ENCODE peak calls at places on chromosome 2, in ten cellular contexts. V is HCT116, G is adrenal gland, Z is hepatocyte, Y is thoracic aorta, C is pancreas, J is RWPE2, S is tibial nerve, P is uterus, B is cardiac muscle cell. W is an unnamed sample.

GRCh38 chr2:111251711-111252110 is 131.0 kb downstream of the BCL2L11 start:
- DNase-seq in G (no peak), C (no peak), Z (no peak), Y (no peak), B (no peak), S (no peak), J (no peak), P (no peak), V (no peak), W (no peak)

GRCh38 chr2:38386831-38387230 is 9.8 kb upstream of the ATL2 start:
- DNase-seq in B (no peak), Z (no peak), G (no peak), V (no peak), Y (no peak), C (no peak), J (no peak), S (no peak), P (no peak), W (no peak)

GRCh38 chr2:85661139-85661858 is 6.7 kb downstream of the SFTPB start:
- DNase-seq in V (no peak), J (no peak), G (no peak), C (no peak), Y (no peak), P (no peak), B (no peak), Z (no peak), S (no peak), W (no peak)

GRCh38 chr2:102022884-102023539 is 31.3 kb downstream of the IL1R2 start:
- DNase-seq in Y (no peak), B (no peak), V (no peak), C (no peak), P (no peak), Z (no peak), S (no peak), G (no peak), J (no peak), W (no peak)

GRCh38 chr2:12704378-12704777 is 12.4 kb upstream of the TRIB2 start:
- DNase-seq in P (no peak), C (no peak), B (no peak), J (no peak), G (no peak), V (no peak), Z (no peak), Y (no peak), S (peak; percentile 79), W (peak; percentile 79)

GRCh38 chr2:101516833-101517690 is 42.1 kb upstream of the RFX8 start:
- DNase-seq in S (no peak), B (no peak), Y (no peak), G (no peak), J (peak; percentile 77), V (peak; percentile 41), Z (no peak), P (no peak), C (no peak), W (no peak)

GRCh38 chr2:44964704-44965343 is 23.3 kb downstream of the SIX3 start:
- DNase-seq in Z (no peak), J (no peak), V (no peak), B (no peak), S (no peak), G (no peak), P (no peak), C (no peak), Y (no peak), W (no peak)

GRCh38 chr2:110735366-110735765 is 3.0 kb downstream of the ACOXL start:
- DNase-seq in P (no peak), Y (no peak), V (no peak), J (no peak), Z (no peak), G (no peak), B (no peak), C (no peak), S (no peak), W (no peak)

GRCh38 chr2:10371441-10372194 is 68.9 kb downstream of the HPCAL1 start:
- DNase-seq in J (no peak), C (no peak), B (no peak), V (no peak), P (no peak), Y (no peak), Z (no peak), S (no peak), G (no peak), W (no peak)
- H3K27ac ChIP-seq in J (no peak overlapping the region), C (peak overlapping the region; percentile 5), B (no peak overlapping the region), V (no peak overlapping the region), P (no peak overlapping the region), Y (no peak overlapping the region), Z (no peak overlapping the region), S (peak overlapping the region; percentile 23), G (no peak overlapping the region), W (no peak overlapping the region)

GRCh38 chr2:160406591-160407392 is 86.8 kb downstream of the RBMS1 start:
- DNase-seq in Y (no peak), B (peak; percentile 54), S (peak; percentile 82), J (no peak), V (peak; percentile 24), G (peak; percentile 71), Z (peak; percentile 69), P (peak; percentile 42), C (peak; percentile 65), W (peak; percentile 52)

GRCh38 chr2:160408205-160408561 is 85.4 kb downstream of the RBMS1 start:
- DNase-seq in G (no peak), P (no peak), Z (no peak), Y (no peak), B (no peak), V (no peak), C (no peak), J (no peak), S (no peak), W (no peak)

GRCh38 chr2:160409480-160409879 is 84.1 kb downstream of the RBMS1 start:
- DNase-seq in P (no peak), G (no peak), C (no peak), S (no peak), Z (no peak), J (no peak), Y (no peak), V (no peak), B (no peak), W (no peak)

GRCh38 chr2:160408575-160409291 is 84.9 kb downstream of the RBMS1 start:
- DNase-seq in Y (no peak), J (no peak), G (no peak), V (no peak), C (no peak), B (no peak), S (no peak), P (no peak), Z (peak; percentile 33), W (no peak)

DNA sequence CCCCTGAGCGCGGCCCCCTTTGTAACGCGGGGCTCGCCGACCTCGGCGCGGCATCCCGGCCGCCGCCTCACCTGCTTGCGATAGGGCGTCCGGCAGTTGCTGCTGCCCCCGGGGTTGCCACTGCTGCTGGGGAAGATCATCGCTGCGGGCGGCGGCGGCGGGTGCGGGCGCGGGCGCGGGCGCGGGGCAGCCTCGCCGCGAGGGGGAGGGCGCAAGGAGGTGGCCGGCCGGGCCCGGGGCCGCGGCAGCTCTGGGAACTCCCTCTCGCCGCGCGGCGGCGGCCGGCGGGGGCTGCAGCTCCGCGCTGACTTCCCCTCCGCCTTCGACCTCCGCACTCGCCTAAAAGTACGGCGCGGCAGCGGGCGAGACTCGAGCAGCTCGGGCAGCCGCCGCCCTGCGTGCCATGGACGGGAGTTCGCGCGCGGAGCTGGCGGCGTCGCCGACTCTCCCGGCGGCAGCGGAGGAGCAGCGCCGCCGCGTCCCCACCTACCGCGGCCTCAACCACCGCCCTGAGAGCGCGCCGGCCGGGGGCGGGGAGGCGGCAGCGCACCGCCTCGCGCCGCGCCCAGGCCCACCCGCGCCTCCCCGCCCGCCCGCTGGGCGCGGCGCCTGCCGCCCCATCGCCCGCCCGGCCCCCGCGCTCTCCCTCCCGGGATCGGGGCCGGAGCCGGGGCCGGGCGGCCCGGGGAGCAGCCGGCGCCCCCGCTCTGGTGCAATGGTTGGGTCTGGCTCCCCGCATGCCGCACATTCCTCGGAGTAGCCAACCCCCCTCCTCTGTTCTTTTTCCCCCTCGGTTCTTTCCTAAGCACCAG is 86.0 kb downstream of the RBMS1 start:
- DNase-seq in B (peak; percentile 66), Z (peak; percentile 82), Y (no peak), P (peak; percentile 72), C (peak; percentile 39), J (no peak), V (no peak), G (peak; percentile 54), S (no peak), W (peak; percentile 43)
- H3K4me1 ChIP-seq in B (peaks cover 36% of the 10 kb centered on the region), Z (peaks cover 36% of the 10 kb centered on the region), Y (peaks cover 69% of the 10 kb centered on the region), P (peaks cover 20% of the 10 kb centered on the region), C (no peaks in the 10 kb centered on the region), J (peaks cover 76% of the 10 kb centered on the region), V (peaks cover 41% of the 10 kb centered on the region), G (peaks cover 54% of the 10 kb centered on the region), S (peaks cover 76% of the 10 kb centered on the region), W (no peaks in the 10 kb centered on the region)

DNA sequence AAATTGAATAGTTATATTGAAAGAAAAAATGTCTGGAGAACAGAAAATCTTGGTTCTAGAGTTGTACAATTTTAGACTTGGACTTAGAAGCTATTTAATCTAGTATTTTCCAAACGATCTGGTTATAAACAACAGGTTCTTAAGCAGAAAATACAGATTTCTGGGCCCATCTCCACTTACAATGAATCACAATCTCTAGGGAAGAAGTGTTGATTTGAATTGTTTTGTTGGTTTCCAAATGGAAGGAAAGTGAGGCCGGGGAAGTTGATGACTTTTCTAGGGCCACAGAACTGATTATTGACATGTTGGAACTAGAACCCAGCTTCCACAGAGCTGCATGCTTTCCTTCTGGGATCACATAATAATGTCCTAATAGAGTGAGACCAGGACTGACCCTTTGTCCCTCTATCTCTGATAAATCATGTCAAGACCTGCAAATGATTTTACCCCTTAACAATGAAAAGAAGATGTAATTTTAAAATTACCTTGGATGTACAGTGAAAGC is 332.2 kb downstream of the OSR1 start:
- DNase-seq in G (no peak), Z (no peak), Y (no peak), P (no peak), C (no peak), S (no peak), B (no peak), V (no peak), J (no peak), W (no peak)
- TF ChIP-seq CTCF in G (no peak), Z (no peak), Y (no peak), P (no peak), C (no peak), S (no peak), B (no peak), V (no peak), J (no peak), W (no peak)

GRCh38 chr2:161386228-161386627 is 29.9 kb upstream of the TBR1 start:
- DNase-seq in Z (no peak), G (no peak), V (no peak), C (no peak), B (no peak), Y (no peak), S (no peak), P (no peak), J (no peak), W (no peak)

GRCh38 chr2:161381581-161381980 is 34.5 kb upstream of the TBR1 start:
- DNase-seq in Y (no peak), G (no peak), J (no peak), C (no peak), S (no peak), P (no peak), B (no peak), Z (no peak), V (no peak), W (no peak)

GRCh38 chr2:161388146-161388779 is 27.8 kb upstream of the TBR1 start:
- DNase-seq in S (no peak), Y (no peak), C (no peak), P (no peak), B (no peak), Z (no peak), V (no peak), G (no peak), J (no peak), W (no peak)

GRCh38 chr2:161382747-161383146 is 33.4 kb upstream of the TBR1 start:
- DNase-seq in S (no peak), C (no peak), B (no peak), Z (no peak), V (no peak), Y (no peak), J (no peak), G (no peak), P (no peak), W (no peak)

GRCh38 chr2:161384864-161385263 is 31.2 kb upstream of the TBR1 start:
- DNase-seq in P (no peak), B (no peak), G (no peak), C (no peak), V (no peak), J (no peak), S (no peak), Z (no peak), Y (no peak), W (no peak)
- H3K27ac ChIP-seq in P (no peak overlapping the region), B (no peak overlapping the region), G (no peak overlapping the region), C (no peak overlapping the region), V (no peak overlapping the region), J (no peak overlapping the region), S (no peak overlapping the region), Z (no peak overlapping the region), Y (no peak overlapping the region), W (no peak overlapping the region)

W was measured in prostate gland.